ENCODE peak calls at places on chromosomes 6 and 20, in ten cellular contexts. W is tibial nerve; P is breast epithelium; A is CD8-positive, alpha-beta T cell; N is GM12878; H is prostate gland; G is PC-3; S is neural progenitor cell; V is tibial artery; R is heart left ventricle. L is an unnamed sample.

GRCh38 chr20:10636326-10636818 is 37.4 kb downstream of the JAG1 start:
- DNase-seq in W (no peak), S (no peak), V (no peak), R (peak; percentile 50), P (no peak), A (no peak), N (no peak), G (peak; percentile 36), H (no peak), L (no peak)

GRCh38 chr6:132199343-132199742 is 201.9 kb downstream of the MOXD1 start:
- DNase-seq in A (no peak), G (peak; percentile 81), V (no peak), S (no peak), R (no peak), W (no peak), P (no peak), N (no peak), H (no peak), L (no peak)

GRCh38 chr20:8043687-8044278 is 24.2 kb upstream of the TMX4 start:
- DNase-seq in H (peak; percentile 60), R (no peak), S (peak; percentile 71), A (peak; percentile 45), N (no peak), V (no peak), W (peak; percentile 68), P (no peak), G (peak; percentile 88), L (no peak)

GRCh38 chr6:141788096-141788495 is 344.6 kb upstream of the GJE1 start:
- DNase-seq in A (no peak), H (no peak), S (no peak), N (no peak), R (no peak), W (no peak), V (no peak), P (no peak), G (no peak), L (no peak)

GRCh38 chr6:92723390-92723931 is 695.9 kb downstream of the EPHA7 start:
- DNase-seq in S (no peak), A (no peak), N (no peak), G (no peak), R (no peak), V (no peak), W (no peak), P (no peak), H (no peak), L (no peak)

GRCh38 chr6:114445846-114446245 is 103.0 kb upstream of the HS3ST5 start:
- DNase-seq in P (no peak), S (no peak), N (no peak), R (no peak), V (no peak), H (no peak), A (no peak), G (no peak), W (no peak), L (no peak)

GRCh38 chr20:6811262-6811661 is 43.8 kb downstream of the BMP2 start:
- DNase-seq in V (no peak), W (no peak), H (no peak), N (no peak), R (no peak), P (no peak), G (no peak), S (no peak), A (no peak), L (no peak)

GRCh38 chr6:135577059-135577538 is 79.6 kb upstream of the AHI1 start:
- DNase-seq in R (no peak), A (no peak), N (peak; percentile 41), G (no peak), H (no peak), P (no peak), W (no peak), V (no peak), S (peak; percentile 12), L (no peak)

GRCh38 chr6:111852704-111853103 is 20.5 kb downstream of the FYN start:
- DNase-seq in N (no peak), V (no peak), A (no peak), H (no peak), P (no peak), G (peak; percentile 11), W (peak; percentile 52), R (no peak), S (no peak), L (no peak)

GRCh38 chr20:34996243-34996984 is 40.7 kb downstream of the MYH7B start:
- DNase-seq in A (no peak), P (no peak), H (no peak), V (no peak), W (no peak), R (no peak), G (no peak), S (no peak), N (no peak), L (no peak)

DNA sequence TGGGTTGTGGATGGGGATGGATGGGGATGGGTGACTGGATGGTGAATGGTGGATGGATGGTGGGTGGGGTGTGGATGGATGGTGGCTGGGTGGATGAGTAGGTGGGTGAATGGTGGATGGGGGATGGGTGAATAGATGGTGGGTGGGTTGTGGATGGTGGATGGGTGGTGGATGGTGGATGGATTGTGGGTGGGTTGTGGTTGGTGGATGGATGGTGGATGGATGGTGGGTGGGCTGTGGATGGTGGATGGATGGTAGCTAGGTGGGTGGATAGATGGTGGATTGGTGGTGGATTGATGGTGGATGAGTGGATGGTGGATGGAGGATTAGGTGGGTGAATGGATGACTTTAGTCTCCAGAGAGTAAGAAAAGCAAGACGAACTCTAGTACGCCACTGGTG is 57.6 kb downstream of the YTHDF1 start:
- DNase-seq in S (no peak), R (peak; percentile 6), P (no peak), H (no peak), N (no peak), W (no peak), V (no peak), A (no peak), G (no peak), L (no peak)
- H3K4me1 ChIP-seq in S (no peaks in the 10 kb centered on the region), R (no peaks in the 10 kb centered on the region), P (no peaks in the 10 kb centered on the region), H (no peaks in the 10 kb centered on the region), N (no peaks in the 10 kb centered on the region), W (no peaks in the 10 kb centered on the region), V (no peaks in the 10 kb centered on the region), A (no peaks in the 10 kb centered on the region), G (no peaks in the 10 kb centered on the region), L (peaks cover 12% of the 10 kb centered on the region)

DNA sequence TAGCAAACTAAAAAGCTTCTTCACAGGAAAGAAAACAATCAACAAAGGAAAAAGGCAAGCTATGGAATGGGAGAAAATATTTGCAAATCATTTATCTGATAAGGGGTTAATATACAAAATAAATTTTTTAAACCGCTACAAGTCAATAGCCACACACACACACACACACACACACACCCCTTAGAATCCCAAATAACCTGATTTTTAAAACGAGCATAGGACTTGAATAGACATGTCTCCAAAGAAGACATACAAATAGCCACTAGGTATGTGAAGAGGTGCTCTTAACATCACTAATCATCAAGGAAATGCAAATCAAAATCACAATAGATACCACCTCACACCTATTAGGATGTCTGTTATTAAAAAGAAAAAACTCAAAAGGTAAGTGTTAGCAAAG is 187.7 kb downstream of the TRIM27 start:
- DNase-seq in A (no peak), H (no peak), V (no peak), N (no peak), P (no peak), W (no peak), R (no peak), S (no peak), G (no peak), L (no peak)
- H3K4me3 ChIP-seq in A (no peak overlapping the region), H (no peak overlapping the region), V (no peak overlapping the region), N (no peak overlapping the region), P (no peak overlapping the region), W (no peak overlapping the region), R (no peak overlapping the region), S (no peak overlapping the region), G (peak overlapping the region; percentile 57), L (no peak overlapping the region)

GRCh38 chr6:15444081-15444731 is 198.3 kb downstream of the JARID2 start:
- DNase-seq in G (no peak), R (no peak), H (no peak), V (no peak), P (no peak), S (no peak), A (no peak), W (no peak), N (no peak), L (no peak)
- H3K4me1 ChIP-seq in G (peaks cover 29% of the 10 kb centered on the region), R (peaks cover 3% of the 10 kb centered on the region), H (peaks cover 7% of the 10 kb centered on the region), V (no peaks in the 10 kb centered on the region), P (no peaks in the 10 kb centered on the region), S (peaks cover 75% of the 10 kb centered on the region), A (peaks cover 22% of the 10 kb centered on the region), W (no peaks in the 10 kb centered on the region), N (peaks cover 11% of the 10 kb centered on the region), L (peaks cover 88% of the 10 kb centered on the region)

GRCh38 chr6:711925-712324 is 19.0 kb upstream of the EXOC2 start:
- DNase-seq in V (no peak), A (no peak), N (no peak), H (no peak), R (no peak), G (no peak), P (no peak), S (no peak), W (no peak), L (no peak)
- H3K4me3 ChIP-seq in V (peak overlapping the region; percentile 74), A (no peak overlapping the region), N (peak overlapping the region; percentile 70), H (no peak overlapping the region), R (peak overlapping the region; percentile 71), G (peak overlapping the region; percentile 79), P (no peak overlapping the region), S (no peak overlapping the region), W (no peak overlapping the region), L (peak overlapping the region; percentile 74)

DNA sequence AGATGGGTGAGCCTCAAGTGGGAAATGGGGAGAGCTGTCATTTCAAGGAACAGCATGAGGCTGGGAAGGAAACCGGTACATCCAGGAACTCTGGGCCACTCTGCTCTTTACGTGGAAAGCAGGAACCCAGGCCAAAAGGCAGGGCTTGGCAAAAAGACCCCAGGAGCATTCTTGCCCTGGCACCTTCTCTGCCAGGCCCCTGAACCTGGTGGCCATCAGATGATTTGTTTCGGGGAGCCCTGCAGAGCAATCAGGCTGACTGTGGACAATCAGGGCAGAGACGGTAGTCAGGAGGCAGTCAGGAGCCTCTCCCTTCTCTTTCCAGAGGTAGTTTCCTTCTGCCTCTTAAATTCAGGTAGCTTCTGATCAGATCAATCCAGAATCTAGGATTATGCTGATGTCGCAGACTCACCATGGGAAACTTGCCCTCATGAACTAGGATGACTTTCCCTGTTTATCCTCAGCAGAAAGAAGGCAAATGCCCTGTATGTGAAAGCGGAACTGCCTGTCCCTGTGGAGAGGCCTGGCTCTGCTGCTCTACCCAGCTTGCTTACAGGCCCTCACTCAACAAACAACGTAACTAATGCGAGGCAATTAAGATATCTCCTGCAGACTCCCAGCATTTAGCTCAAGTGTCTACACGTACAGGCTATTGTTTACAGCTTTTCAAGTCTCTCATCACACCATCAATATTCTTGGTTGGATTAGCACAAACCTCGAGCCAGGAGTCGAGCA is 36.6 kb downstream of the EZR start:
- DNase-seq in S (no peak), V (no peak), A (peak; percentile 6), N (no peak), G (no peak), R (no peak), P (no peak), H (no peak), W (no peak), L (no peak)
- H3K4me1 ChIP-seq in S (no peaks in the 10 kb centered on the region), V (no peaks in the 10 kb centered on the region), A (peaks cover 8% of the 10 kb centered on the region), N (no peaks in the 10 kb centered on the region), G (peaks cover 46% of the 10 kb centered on the region), R (no peaks in the 10 kb centered on the region), P (peaks cover 6% of the 10 kb centered on the region), H (peaks cover 10% of the 10 kb centered on the region), W (no peaks in the 10 kb centered on the region), L (no peaks in the 10 kb centered on the region)

L was measured in psoas muscle.